ENCODE peak calls at places on chromosomes 12 and 14, in five cellular contexts. One of them, this sample, is unnamed.

GRCh38 chr14:35435177-35435576 is 30.6 kb upstream of the NFKBIA start:
- DNase-seq in NCI-H146: no peak
- DNase-seq in pulmonary artery endothelial cell: no peak
- DNase-seq in esophagus squamous epithelium: no peak
- DNase-seq in AG09319: no peak
- DNase-seq in this sample: no peak

GRCh38 chr14:104148433-104149277 is 10.3 kb downstream of the KIF26A start:
- DNase-seq in NCI-H146: no peak
- DNase-seq in pulmonary artery endothelial cell: no peak
- DNase-seq in esophagus squamous epithelium: no peak
- DNase-seq in AG09319: no peak
- DNase-seq in this sample: no peak

GRCh38 chr12:663293-663871 is at the start of gene NINJ2:
- DNase-seq in NCI-H146: no peak
- DNase-seq in pulmonary artery endothelial cell: no peak
- DNase-seq in esophagus squamous epithelium: no peak
- DNase-seq in AG09319: no peak
- DNase-seq in this sample: no peak

GRCh38 chr12:124319368-124320050 is 24.6 kb downstream of the RFLNA start:
- DNase-seq in NCI-H146: no peak
- DNase-seq in pulmonary artery endothelial cell: no peak
- DNase-seq in esophagus squamous epithelium: no peak
- DNase-seq in AG09319: no peak
- DNase-seq in this sample: no peak

GRCh38 chr12:53048780-53049401 is 974 bp upstream of the TNS2 start:
- DNase-seq in NCI-H146: no peak
- DNase-seq in pulmonary artery endothelial cell: no peak
- DNase-seq in esophagus squamous epithelium: no peak
- DNase-seq in AG09319: no peak
- DNase-seq in this sample: no peak

GRCh38 chr12:120229583-120230325 is 28.8 kb upstream of the RPLP0 start:
- DNase-seq in NCI-H146: no peak
- DNase-seq in pulmonary artery endothelial cell: no peak
- DNase-seq in esophagus squamous epithelium: no peak
- DNase-seq in AG09319: no peak
- DNase-seq in this sample: no peak

GRCh38 chr12:2959508-2960431 is 573 bp downstream of the TEAD4 start:
- DNase-seq in NCI-H146: peak
- DNase-seq in pulmonary artery endothelial cell: no peak
- DNase-seq in esophagus squamous epithelium: no peak
- DNase-seq in AG09319: peak
- DNase-seq in this sample: no peak

GRCh38 chr12:20188930-20189653 is 179.2 kb upstream of the PDE3A start:
- DNase-seq in NCI-H146: no peak
- DNase-seq in pulmonary artery endothelial cell: no peak
- DNase-seq in esophagus squamous epithelium: no peak
- DNase-seq in AG09319: no peak
- DNase-seq in this sample: no peak

GRCh38 chr12:41436076-41436475 is 248.0 kb downstream of the PDZRN4 start:
- DNase-seq in NCI-H146: peak
- DNase-seq in pulmonary artery endothelial cell: no peak
- DNase-seq in esophagus squamous epithelium: no peak
- DNase-seq in AG09319: no peak
- DNase-seq in this sample: no peak

GRCh38 chr12:3242199-3242863 is 165.2 kb downstream of the TSPAN9 start:
- DNase-seq in NCI-H146: peak
- DNase-seq in pulmonary artery endothelial cell: no peak
- DNase-seq in esophagus squamous epithelium: no peak
- DNase-seq in AG09319: no peak
- DNase-seq in this sample: no peak

GRCh38 chr12:12909228-12909994 is 18.0 kb downstream of the GPRC5A start:
- DNase-seq in NCI-H146: no peak
- DNase-seq in pulmonary artery endothelial cell: no peak
- DNase-seq in esophagus squamous epithelium: no peak
- DNase-seq in AG09319: no peak
- DNase-seq in this sample: no peak

GRCh38 chr12:77943466-77943865 is 112.8 kb downstream of the NAV3 start:
- DNase-seq in NCI-H146: no peak
- DNase-seq in pulmonary artery endothelial cell: peak
- DNase-seq in esophagus squamous epithelium: no peak
- DNase-seq in AG09319: peak
- DNase-seq in this sample: no peak

GRCh38 chr12:96177013-96177412 is 17.2 kb upstream of the ELK3 start:
- DNase-seq in NCI-H146: no peak
- DNase-seq in pulmonary artery endothelial cell: peak
- DNase-seq in esophagus squamous epithelium: no peak
- DNase-seq in AG09319: no peak
- DNase-seq in this sample: no peak

GRCh38 chr14:92627707-92628215 is 114.2 kb downstream of the RIN3 start:
- DNase-seq in NCI-H146: no peak
- DNase-seq in pulmonary artery endothelial cell: no peak
- DNase-seq in esophagus squamous epithelium: no peak
- DNase-seq in AG09319: no peak
- DNase-seq in this sample: no peak

GRCh38 chr12:78562358-78563205 is 302.0 kb upstream of the SYT1 start:
- DNase-seq in NCI-H146: peak
- DNase-seq in pulmonary artery endothelial cell: no peak
- DNase-seq in esophagus squamous epithelium: no peak
- DNase-seq in AG09319: no peak
- DNase-seq in this sample: no peak

GRCh38 chr12:120862664-120863063 is 41.5 kb downstream of the SPPL3 start:
- DNase-seq in NCI-H146: no peak
- DNase-seq in pulmonary artery endothelial cell: no peak
- DNase-seq in esophagus squamous epithelium: no peak
- DNase-seq in AG09319: no peak
- DNase-seq in this sample: no peak

GRCh38 chr14:22699801-22700564 is 55.8 kb upstream of the OR6J1 start:
- DNase-seq in NCI-H146: no peak
- DNase-seq in pulmonary artery endothelial cell: peak
- DNase-seq in esophagus squamous epithelium: no peak
- DNase-seq in AG09319: no peak
- DNase-seq in this sample: no peak

GRCh38 chr14:55412686-55413085 is 1.1 kb upstream of the ATG14 start:
- DNase-seq in NCI-H146: no peak
- DNase-seq in pulmonary artery endothelial cell: no peak
- DNase-seq in esophagus squamous epithelium: no peak
- DNase-seq in AG09319: no peak
- DNase-seq in this sample: no peak

GRCh38 chr12:8894986-8895385 is 19.3 kb upstream of the PHC1 start:
- DNase-seq in NCI-H146: no peak
- DNase-seq in pulmonary artery endothelial cell: no peak
- DNase-seq in esophagus squamous epithelium: no peak
- DNase-seq in AG09319: no peak
- DNase-seq in this sample: no peak

GRCh38 chr14:52265248-52265647 is 2.2 kb upstream of the PTGDR start:
- DNase-seq in NCI-H146: no peak
- DNase-seq in pulmonary artery endothelial cell: peak
- DNase-seq in esophagus squamous epithelium: no peak
- DNase-seq in AG09319: no peak
- DNase-seq in this sample: no peak

GRCh38 chr12:115398311-115398781 is 714.4 kb upstream of the TBX3 start:
- DNase-seq in NCI-H146: no peak
- DNase-seq in pulmonary artery endothelial cell: no peak
- DNase-seq in esophagus squamous epithelium: no peak
- DNase-seq in AG09319: no peak
- DNase-seq in this sample: no peak

This sample was measured in BJ.